ENCODE peak calls at places on chromosomes 6 and 20, in six cellular contexts. J is putamen; H is A172; F is GM03348; W is stimulated activated CD8-positive, alpha-beta memory T cell treated with anti-CD3 and anti-CD28 coated beads, Interleukin-15, amount 100 ng/mL, for 48 hours; Z is T-helper 1 cell. C is an unnamed sample.

GRCh38 chr6:110532401-110532800 is 56.0 kb upstream of the SLC22A16 start:
- DNase-seq in F (no peak), W (no peak), J (no peak), H (no peak), Z (no peak), C (no peak)

GRCh38 chr6:139515511-139515910 is 141.1 kb upstream of the CITED2 start:
- DNase-seq in J (peak), F (peak), H (no peak), Z (peak), W (no peak), C (peak)

GRCh38 chr6:170082531-170083187 is 208.2 kb downstream of the DLL1 start:
- DNase-seq in H (peak), Z (peak), F (no peak), J (no peak), W (no peak), C (no peak)

GRCh38 chr6:133099573-133099972 is 141.6 kb upstream of the EYA4 start:
- DNase-seq in W (no peak), H (peak), F (no peak), Z (no peak), J (no peak), C (peak)

GRCh38 chr6:72552938-72553337 is 68.9 kb upstream of the KCNQ5 start:
- DNase-seq in W (no peak), J (no peak), H (peak), Z (no peak), F (no peak), C (peak)

GRCh38 chr6:143998686-143999085 is 9.4 kb downstream of the PLAGL1 start:
- DNase-seq in F (no peak), H (no peak), J (no peak), Z (no peak), W (no peak), C (no peak)

GRCh38 chr6:126873791-126874190 is 244.7 kb upstream of the RSPO3 start:
- DNase-seq in W (no peak), H (no peak), Z (no peak), J (no peak), F (no peak), C (no peak)

GRCh38 chr6:96436398-96436797 is 85.2 kb upstream of the UFL1 start:
- DNase-seq in H (no peak), J (no peak), F (no peak), Z (no peak), W (no peak), C (no peak)

GRCh38 chr6:140537834-140538680 is 1163.6 kb upstream of the CITED2 start:
- DNase-seq in F (peak), W (no peak), J (no peak), Z (no peak), H (peak), C (peak)

GRCh38 chr6:79712144-79712543 is 81.0 kb downstream of the SH3BGRL2 start:
- DNase-seq in H (no peak), F (no peak), W (no peak), J (peak), Z (no peak), C (no peak)

GRCh38 chr20:5495939-5496338 is 179.2 kb upstream of the PROKR2 start:
- DNase-seq in J (no peak), F (no peak), H (no peak), W (no peak), Z (no peak), C (no peak)

GRCh38 chr6:108288742-108289141 is 6.1 kb upstream of the AFG1L start:
- DNase-seq in Z (peak), W (no peak), J (no peak), F (no peak), H (no peak), C (no peak)

GRCh38 chr6:14664616-14665315 is 547.2 kb downstream of the CD83 start:
- DNase-seq in H (peak), Z (no peak), W (no peak), J (no peak), F (no peak), C (no peak)

GRCh38 chr6:4055420-4056041 is 23.4 kb downstream of the FAM217A start:
- DNase-seq in J (peak), Z (peak), H (peak), F (peak), W (no peak), C (peak)

GRCh38 chr6:15462717-15463525 is 199.9 kb downstream of the DTNBP1 start:
- DNase-seq in F (peak), H (peak), J (no peak), W (no peak), Z (no peak), C (peak)